ENCODE peak calls at places on chromosomes 1 and 21, in ten cellular contexts. U is pancreas, O is left lung, T is tibial artery, H is uterus, L is A549, B is fibroblast of lung, X is heart left ventricle, K is cardiac muscle cell, P is adrenal gland. Z is an unnamed sample.

GRCh38 chr1:184310157-184310819 is 76.5 kb upstream of the C1orf21 start:
- DNase-seq in U (no peak), L (no peak), H (no peak), X (no peak), K (no peak), P (no peak), T (no peak), O (no peak), B (no peak), Z (no peak)

GRCh38 chr1:64828829-64829228 is 84.0 kb downstream of the RAVER2 start:
- DNase-seq in P (no peak), K (no peak), T (no peak), X (no peak), H (no peak), B (no peak), U (no peak), L (no peak), O (no peak), Z (no peak)

GRCh38 chr1:72062584-72062983 is 219.8 kb downstream of the NEGR1 start:
- DNase-seq in O (no peak), X (no peak), B (peak; percentile 5), K (peak; percentile 26), L (no peak), U (no peak), P (no peak), T (no peak), H (no peak), Z (no peak)

GRCh38 chr21:38740131-38740530 is 65.6 kb upstream of the ETS2 start:
- DNase-seq in U (no peak), T (no peak), O (no peak), L (no peak), K (no peak), P (no peak), H (no peak), B (no peak), X (no peak), Z (no peak)

GRCh38 chr1:108817811-108818210 is 39.1 kb downstream of the AKNAD1 start:
- DNase-seq in K (no peak), U (no peak), B (no peak), T (no peak), O (no peak), X (no peak), L (no peak), P (no peak), H (no peak), Z (no peak)

GRCh38 chr1:108877324-108877812 is 583 bp downstream of the GPSM2 start:
- DNase-seq in B (peak; percentile 47), H (peak; percentile 22), K (no peak), L (no peak), T (peak; percentile 32), U (no peak), X (no peak), O (no peak), P (no peak), Z (no peak)

GRCh38 chr1:29498126-29499100 is 262.1 kb downstream of the PTPRU start:
- DNase-seq in T (no peak), H (no peak), O (no peak), P (no peak), B (no peak), X (no peak), K (no peak), L (no peak), U (no peak), Z (no peak)

GRCh38 chr1:46691997-46692790 is 20.5 kb downstream of the TEX38 start:
- DNase-seq in K (no peak), U (no peak), X (no peak), O (no peak), B (peak; percentile 12), T (no peak), H (no peak), P (peak; percentile 46), L (no peak), Z (no peak)

GRCh38 chr1:53657256-53657805 is 81.6 kb downstream of the GLIS1 start:
- DNase-seq in B (no peak), P (no peak), T (no peak), L (no peak), H (no peak), X (no peak), O (peak; percentile 4), K (no peak), U (no peak), Z (no peak)

GRCh38 chr1:29513357-29513756 is 277.0 kb downstream of the PTPRU start:
- DNase-seq in K (peak; percentile 40), P (no peak), X (no peak), L (peak; percentile 57), B (peak; percentile 64), T (no peak), U (no peak), O (no peak), H (no peak), Z (peak; percentile 25)

GRCh38 chr1:42680921-42681683 is 1.1 kb upstream of the YBX1 start:
- DNase-seq in H (no peak), X (no peak), L (peak; percentile 8), T (no peak), U (no peak), K (peak; percentile 13), O (no peak), P (no peak), B (peak; percentile 39), Z (peak; percentile 8)

GRCh38 chr21:39441502-39442475 is 3.8 kb downstream of the LCA5L start:
- DNase-seq in X (no peak), L (peak; percentile 46), H (no peak), K (peak; percentile 66), P (peak; percentile 38), U (no peak), T (no peak), B (peak; percentile 68), O (no peak), Z (peak; percentile 54)

GRCh38 chr1:111862599-111862998 is 106.9 kb downstream of the DDX20 start:
- DNase-seq in U (no peak), O (no peak), X (no peak), T (no peak), B (no peak), P (no peak), K (no peak), L (no peak), H (no peak), Z (no peak)

GRCh38 chr1:6025269-6026094 is 20.2 kb upstream of the KCNAB2 start:
- DNase-seq in O (peak; percentile 41), B (no peak), L (no peak), T (no peak), P (no peak), K (no peak), H (no peak), U (peak; percentile 37), X (no peak), Z (peak; percentile 24)

GRCh38 chr1:162878000-162878596 is 17.1 kb upstream of the CCDC190 start:
- DNase-seq in B (peak; percentile 86), T (peak; percentile 45), U (no peak), O (no peak), X (peak; percentile 57), P (peak; percentile 69), H (no peak), L (peak; percentile 47), K (peak; percentile 76), Z (peak; percentile 72)

GRCh38 chr1:216820345-216820744 is 97.1 kb upstream of the ESRRG start:
- DNase-seq in P (no peak), X (no peak), U (no peak), H (no peak), L (no peak), K (no peak), T (no peak), O (no peak), B (no peak), Z (no peak)

GRCh38 chr1:116138277-116138792 is 27.1 kb downstream of the MAB21L3 start:
- DNase-seq in T (no peak), B (no peak), H (no peak), O (no peak), K (no peak), P (no peak), X (no peak), L (no peak), U (no peak), Z (no peak)

GRCh38 chr1:54767526-54767925 is 3.2 kb upstream of the PARS2 start:
- DNase-seq in T (no peak), P (no peak), H (no peak), L (no peak), U (no peak), O (no peak), X (no peak), B (no peak), K (no peak), Z (no peak)

GRCh38 chr1:29235955-29236742 is at the start of gene PTPRU:
- DNase-seq in K (peak; percentile 91), B (peak; percentile 55), L (peak; percentile 53), H (peak; percentile 69), U (peak; percentile 92), T (peak; percentile 55), O (peak; percentile 83), P (peak; percentile 87), X (peak; percentile 86), Z (peak; percentile 84)

GRCh38 chr21:41360072-41360821 is 1.6 kb upstream of the MX2 start:
- DNase-seq in O (no peak), U (no peak), P (no peak), T (peak; percentile 76), L (no peak), B (peak; percentile 49), X (no peak), K (peak; percentile 24), H (peak; percentile 49), Z (no peak)
- TF ChIP-seq CTCF in O (no peak), U (no peak), P (no peak), T (no peak), L (no peak), B (no peak), X (no peak), K (peak; percentile 6), H (no peak), Z (no peak)

GRCh38 chr1:85888961-85889360 is 180.7 kb upstream of the ZNHIT6 start:
- DNase-seq in K (no peak), P (no peak), U (no peak), L (no peak), O (no peak), H (no peak), B (peak; percentile 68), T (no peak), X (no peak), Z (no peak)
- H3K4me1 ChIP-seq in K (no peaks in the 10 kb centered on the region), P (no peaks in the 10 kb centered on the region), U (no peaks in the 10 kb centered on the region), L (no peaks in the 10 kb centered on the region), O (no peaks in the 10 kb centered on the region), H (no peaks in the 10 kb centered on the region), B (no peaks in the 10 kb centered on the region), T (no peaks in the 10 kb centered on the region), X (no peaks in the 10 kb centered on the region), Z (no peaks in the 10 kb centered on the region)

GRCh38 chr1:207823531-207823879 is 71.7 kb downstream of the CD46 start:
- DNase-seq in T (no peak), X (no peak), H (no peak), K (no peak), O (no peak), P (no peak), U (no peak), L (no peak), B (no peak), Z (no peak)
- H3K4me3 ChIP-seq in T (peak overlapping the region; percentile 81), X (peak overlapping the region; percentile 82), H (peak overlapping the region; percentile 90), K (no peak overlapping the region), O (peak overlapping the region; percentile 59), P (peak overlapping the region; percentile 49), U (peak overlapping the region; percentile 51), L (peak overlapping the region; percentile 54), B (no peak overlapping the region), Z (peak overlapping the region; percentile 28)

DNA sequence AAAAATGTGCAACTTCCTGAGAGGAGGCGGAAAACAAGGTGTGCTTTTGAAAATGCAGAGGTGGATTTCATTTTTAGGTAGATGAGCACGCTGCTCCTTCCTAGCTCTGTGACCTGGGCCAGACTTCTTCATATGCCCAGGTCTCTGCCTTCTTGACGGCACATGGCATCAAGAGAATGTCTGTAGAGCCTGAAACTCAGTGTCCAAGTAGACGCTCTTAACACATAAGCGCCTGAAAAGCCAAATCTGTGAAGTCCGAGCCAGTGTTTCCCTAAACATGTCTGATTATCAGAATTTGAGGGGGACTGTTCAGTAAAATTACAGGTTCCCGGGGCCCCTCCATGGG is 25.7 kb downstream of the FHAD1 start:
- DNase-seq in O (no peak), L (no peak), K (no peak), T (no peak), H (no peak), B (no peak), X (no peak), U (no peak), P (no peak), Z (no peak)
- TF ChIP-seq CTCF in O (peak; percentile 24), L (no peak), K (no peak), T (no peak), H (no peak), B (no peak), X (no peak), U (no peak), P (no peak), Z (no peak)